ENCODE peak calls at places on chromosome 20, in six cellular contexts. X, Z, R, Y, A and W are unnamed samples.

GRCh38 chr20:50635676-50636600 is 55.4 kb downstream of the RIPOR3 start:
- DNase-seq in X (peak; percentile 85), Z (peak; percentile 51), R (peak; percentile 81), Y (peak; percentile 70), A (peak; percentile 71), W (peak; percentile 23)

GRCh38 chr20:40564997-40565680 is 123.9 kb downstream of the MAFB start:
- DNase-seq in X (no peak), Z (no peak), R (no peak), Y (peak; percentile 20), A (no peak), W (no peak)

GRCh38 chr20:11810316-11811130 is 107.2 kb upstream of the BTBD3 start:
- DNase-seq in X (no peak), Z (no peak), R (no peak), Y (no peak), A (no peak), W (no peak)

GRCh38 chr20:36779656-36780025 is 6.1 kb upstream of the DSN1 start:
- DNase-seq in X (no peak), Z (no peak), R (no peak), Y (no peak), A (no peak), W (no peak)

GRCh38 chr20:22414354-22414753 is 170.0 kb downstream of the FOXA2 start:
- DNase-seq in X (no peak), Z (no peak), R (no peak), Y (no peak), A (no peak), W (no peak)

GRCh38 chr20:41476013-41476441 is 109.4 kb upstream of the EMILIN3 start:
- DNase-seq in X (no peak), Z (no peak), R (peak; percentile 40), Y (no peak), A (no peak), W (no peak)

GRCh38 chr20:41373851-41374567 is 7.4 kb upstream of the EMILIN3 start:
- DNase-seq in X (no peak), Z (no peak), R (no peak), Y (no peak), A (no peak), W (no peak)

GRCh38 chr20:3935295-3935955 is 46.2 kb downstream of the PANK2 start:
- DNase-seq in X (no peak), Z (no peak), R (peak; percentile 60), Y (peak; percentile 55), A (no peak), W (no peak)

GRCh38 chr20:20711413-20711812 is 1.0 kb downstream of the RALGAPA2 start:
- DNase-seq in X (no peak), Z (peak; percentile 21), R (peak; percentile 32), Y (no peak), A (peak; percentile 37), W (no peak)

GRCh38 chr20:4508773-4509172 is 212.9 kb upstream of the PRND start:
- DNase-seq in X (no peak), Z (no peak), R (no peak), Y (no peak), A (no peak), W (no peak)

GRCh38 chr20:22560817-22561216 is 23.6 kb downstream of the FOXA2 start:
- DNase-seq in X (no peak), Z (no peak), R (no peak), Y (no peak), A (no peak), W (no peak)

GRCh38 chr20:17655286-17655651 is 26.8 kb downstream of the RRBP1 start:
- DNase-seq in X (no peak), Z (no peak), R (no peak), Y (peak; percentile 12), A (no peak), W (no peak)

GRCh38 chr20:10217517-10218410 is 866 bp upstream of the SNAP25 start:
- DNase-seq in X (peak; percentile 52), Z (no peak), R (peak; percentile 74), Y (peak; percentile 78), A (peak; percentile 35), W (no peak)

GRCh38 chr20:50776122-50776795 is 18.6 kb upstream of the BCAS4 start:
- DNase-seq in X (no peak), Z (no peak), R (no peak), Y (peak; percentile 2), A (no peak), W (no peak)

GRCh38 chr20:5078399-5078958 is 41.3 kb downstream of the PCNA start:
- DNase-seq in X (no peak), Z (peak; percentile 72), R (peak; percentile 91), Y (no peak), A (peak; percentile 66), W (peak; percentile 54)

GRCh38 chr20:36941403-36941835 is 10.1 kb downstream of the SAMHD1 start:
- DNase-seq in X (no peak), Z (no peak), R (no peak), Y (no peak), A (no peak), W (no peak)

GRCh38 chr20:9989066-9989724 is 45.6 kb upstream of the ANKEF1 start:
- DNase-seq in X (no peak), Z (no peak), R (no peak), Y (no peak), A (no peak), W (no peak)

GRCh38 chr20:8756410-8756809 is 312.5 kb upstream of the PLCB4 start:
- DNase-seq in X (no peak), Z (no peak), R (peak; percentile 18), Y (no peak), A (no peak), W (no peak)

GRCh38 chr20:46073443-46073842 is 16.3 kb downstream of the NCOA5 start:
- DNase-seq in X (no peak), Z (no peak), R (no peak), Y (no peak), A (no peak), W (no peak)

GRCh38 chr20:6053776-6054688 is at the start of gene LRRN4:
- DNase-seq in X (no peak), Z (no peak), R (peak; percentile 84), Y (no peak), A (no peak), W (no peak)

GRCh38 chr20:36988494-36988966 is 37.0 kb upstream of the SAMHD1 start:
- DNase-seq in X (no peak), Z (no peak), R (no peak), Y (no peak), A (no peak), W (peak; percentile 9)

DNA sequence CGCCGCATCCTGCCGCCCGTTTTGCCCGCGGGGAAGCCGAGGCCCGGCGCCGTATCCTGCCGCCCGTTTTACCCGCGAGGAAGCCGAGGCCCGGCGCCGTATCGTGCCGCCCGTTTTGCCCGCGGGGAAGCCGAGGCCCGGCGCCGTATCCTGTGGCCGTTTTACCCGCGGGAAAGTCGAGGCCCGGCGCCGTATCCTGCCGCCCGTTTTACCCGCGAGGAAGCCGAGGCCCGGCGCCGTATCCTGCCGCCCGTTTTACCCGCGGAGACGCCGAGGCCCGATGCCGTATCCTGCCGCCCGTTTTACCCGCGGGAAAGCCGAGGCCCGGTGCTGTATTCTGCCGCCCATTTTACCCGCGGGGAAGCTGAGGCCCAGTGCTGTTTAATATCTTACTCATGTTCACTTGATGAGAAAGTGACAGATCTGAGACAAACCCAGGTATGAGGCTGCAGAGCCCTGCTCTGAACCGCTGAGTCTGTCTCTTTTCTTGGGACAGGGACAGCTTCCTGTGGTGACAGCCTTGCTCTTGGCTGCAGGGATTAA is 129.4 kb downstream of the CDH26 start:
- DNase-seq in X (peak; percentile 82), Z (no peak), R (no peak), Y (no peak), A (no peak), W (no peak)
- H3K27me3 ChIP-seq in X (no peaks in the 10 kb centered on the region), Z (peaks cover 4% of the 10 kb centered on the region), R (no peaks in the 10 kb centered on the region), Y (no peaks in the 10 kb centered on the region), A (no peaks in the 10 kb centered on the region), W (peaks cover 6% of the 10 kb centered on the region)

GRCh38 chr20:26354521-26354920 is 657.9 kb upstream of the ZNF337 start:
- DNase-seq in X (no peak), Z (no peak), R (no peak), Y (no peak), A (no peak), W (no peak)
- H3K9me3 ChIP-seq in X (no peaks in the 10 kb centered on the region), Z (no peaks in the 10 kb centered on the region), R (no peaks in the 10 kb centered on the region), Y (no peaks in the 10 kb centered on the region), A (no peaks in the 10 kb centered on the region), W (no peaks in the 10 kb centered on the region)

GRCh38 chr20:61739832-61740118 is 325.9 kb downstream of the TAF4 start:
- DNase-seq in X (no peak), Z (no peak), R (no peak), Y (no peak), A (no peak), W (no peak)
- TF ChIP-seq CTCF in X (no peak), Z (no peak), R (no peak), Y (no peak), A (no peak), W (no peak)

GRCh38 chr20:673606-674005 is 2.0 kb downstream of the SCRT2 start:
- DNase-seq in X (no peak), Z (no peak), R (peak; percentile 27), Y (no peak), A (no peak), W (no peak)

GRCh38 chr20:671252-672030 is 4.2 kb downstream of the SCRT2 start:
- DNase-seq in X (no peak), Z (no peak), R (no peak), Y (no peak), A (no peak), W (no peak)

GRCh38 chr20:675453-676314 is at the start of gene SCRT2:
- DNase-seq in X (peak; percentile 95), Z (peak; percentile 70), R (peak; percentile 81), Y (peak; percentile 79), A (peak; percentile 85), W (peak; percentile 28)

GRCh38 chr20:674936-675452 is 608 bp downstream of the SCRT2 start:
- DNase-seq in X (no peak), Z (no peak), R (no peak), Y (no peak), A (no peak), W (no peak)

DNA sequence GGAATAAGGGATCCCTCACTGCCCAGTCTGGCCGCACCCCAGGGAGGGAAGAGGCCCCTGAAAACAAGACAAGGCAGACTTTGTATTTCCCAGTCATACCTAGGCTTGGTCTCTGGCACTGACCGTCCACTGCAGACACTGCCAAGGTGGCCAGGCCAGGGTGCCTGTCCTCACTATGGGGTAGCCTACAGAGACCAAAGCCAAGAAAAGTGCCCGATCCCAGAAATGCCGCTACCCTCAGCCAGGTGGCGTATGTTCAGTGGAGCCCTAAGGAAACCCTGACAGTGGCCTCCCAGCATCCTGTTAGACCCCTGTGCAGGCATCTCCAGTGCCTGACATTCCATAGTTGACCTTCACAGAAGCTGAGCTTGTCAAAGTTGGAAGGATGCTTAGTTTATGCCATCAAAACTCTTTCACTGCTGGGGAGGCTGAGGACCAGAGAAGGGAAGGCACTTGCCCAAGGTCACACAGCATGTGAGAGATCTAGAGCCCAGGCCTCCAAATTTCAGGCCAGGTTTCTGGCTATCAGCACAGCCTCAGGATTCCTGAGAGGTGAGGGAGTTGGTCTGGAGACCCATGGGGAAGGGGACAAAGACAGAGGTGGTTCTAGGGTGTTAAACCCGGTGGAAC is 2.5 kb downstream of the SCRT2 start:
- DNase-seq in X (no peak), Z (no peak), R (no peak), Y (no peak), A (no peak), W (no peak)
- H3K27me3 ChIP-seq in X (peaks cover 46% of the 10 kb centered on the region), Z (peaks cover 19% of the 10 kb centered on the region), R (no peaks in the 10 kb centered on the region), Y (peaks cover 14% of the 10 kb centered on the region), A (no peaks in the 10 kb centered on the region), W (peaks cover 72% of the 10 kb centered on the region)

DNA sequence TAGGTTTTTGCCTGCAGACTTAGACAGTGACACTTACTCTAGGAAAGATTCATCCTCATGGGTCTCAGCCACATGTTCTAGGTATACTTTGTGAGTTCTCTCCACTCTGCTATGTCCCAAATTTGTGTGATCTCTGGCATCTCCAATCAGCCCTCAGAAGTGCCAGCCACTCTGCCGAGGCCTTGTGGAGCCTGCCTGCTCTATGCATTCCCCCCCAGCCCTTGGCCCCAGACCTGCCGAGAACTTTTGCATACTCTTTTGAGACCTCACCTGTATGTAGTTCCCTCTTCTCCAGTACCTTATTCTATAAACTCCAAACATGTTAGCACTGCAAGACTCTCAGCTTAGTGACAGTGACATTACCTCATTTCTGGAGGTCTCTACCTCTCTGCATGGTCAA is 2170.5 kb upstream of the DEFB115 start:
- DNase-seq in X (no peak), Z (no peak), R (no peak), Y (no peak), A (no peak), W (no peak)
- H3K9me3 ChIP-seq in X (no peaks in the 10 kb centered on the region), Z (no peaks in the 10 kb centered on the region), R (no peaks in the 10 kb centered on the region), Y (no peaks in the 10 kb centered on the region), A (no peaks in the 10 kb centered on the region), W (peaks cover 3% of the 10 kb centered on the region)